ENCODE peak calls at places on chromosomes 16 and 17, in five cellular contexts. T, R, Y, M and K are unnamed samples.

GRCh38 chr17:67582632-67583230 is 135.0 kb upstream of the NOL11 start:
- DNase-seq in T (no peak), R (no peak), Y (no peak), M (peak; percentile 63), K (no peak)

GRCh38 chr16:22816475-22816874 is 2.5 kb downstream of the HS3ST2 start:
- DNase-seq in T (no peak), R (no peak), Y (no peak), M (no peak), K (no peak)

GRCh38 chr16:87438611-87438985 is 46.5 kb downstream of the MAP1LC3B start:
- DNase-seq in T (no peak), R (no peak), Y (no peak), M (no peak), K (no peak)

GRCh38 chr17:22704674-22705073 is 1012.4 kb downstream of the KCNJ18 start:
- DNase-seq in T (no peak), R (no peak), Y (no peak), M (no peak), K (no peak)

GRCh38 chr17:74354123-74354522 is 7.5 kb downstream of the BTBD17 start:
- DNase-seq in T (peak; percentile 83), R (no peak), Y (no peak), M (peak; percentile 57), K (peak; percentile 88)

GRCh38 chr17:57714660-57715059 is 30.4 kb downstream of the CCDC182 start:
- DNase-seq in T (no peak), R (no peak), Y (no peak), M (no peak), K (no peak)

GRCh38 chr17:36507266-36507665 is 20.8 kb downstream of the ZNHIT3 start:
- DNase-seq in T (no peak), R (no peak), Y (no peak), M (no peak), K (no peak)

GRCh38 chr16:81932668-81933067 is 78.6 kb downstream of the SDR42E1 start:
- DNase-seq in T (no peak), R (no peak), Y (no peak), M (no peak), K (no peak)

GRCh38 chr17:77827039-77827438 is 131.5 kb upstream of the TNRC6C start:
- DNase-seq in T (no peak), R (no peak), Y (no peak), M (no peak), K (no peak)

GRCh38 chr17:16820161-16820877 is 130.3 kb downstream of the CCDC144A start:
- DNase-seq in T (no peak), R (peak; percentile 60), Y (no peak), M (no peak), K (no peak)

GRCh38 chr17:75679706-75680201 is 12.6 kb downstream of the SAP30BP start:
- DNase-seq in T (no peak), R (no peak), Y (no peak), M (peak; percentile 74), K (no peak)

GRCh38 chr17:44628234-44629188 is 27.8 kb upstream of the MEIOC start:
- DNase-seq in T (no peak), R (no peak), Y (no peak), M (peak; percentile 53), K (peak; percentile 74)

GRCh38 chr17:1997146-1997586 is 28.0 kb downstream of the RTN4RL1 start:
- DNase-seq in T (no peak), R (no peak), Y (no peak), M (no peak), K (no peak)

GRCh38 chr17:18004901-18005305 is 32.2 kb downstream of the DRC3 start:
- DNase-seq in T (no peak), R (peak; percentile 56), Y (no peak), M (no peak), K (no peak)

GRCh38 chr17:8963665-8964258 is 1.7 kb downstream of the PIK3R5 start:
- DNase-seq in T (peak; percentile 46), R (no peak), Y (no peak), M (no peak), K (no peak)

GRCh38 chr17:8963017-8963416 is 2.5 kb downstream of the PIK3R5 start:
- DNase-seq in T (no peak), R (no peak), Y (no peak), M (no peak), K (no peak)

GRCh38 chr17:8964801-8965393 is 610 bp downstream of the PIK3R5 start:
- DNase-seq in T (peak; percentile 71), R (no peak), Y (no peak), M (peak; percentile 75), K (no peak)

GRCh38 chr17:8966926-8967325 is 1.4 kb upstream of the PIK3R5 start:
- DNase-seq in T (no peak), R (no peak), Y (no peak), M (no peak), K (peak; percentile 38)

DNA sequence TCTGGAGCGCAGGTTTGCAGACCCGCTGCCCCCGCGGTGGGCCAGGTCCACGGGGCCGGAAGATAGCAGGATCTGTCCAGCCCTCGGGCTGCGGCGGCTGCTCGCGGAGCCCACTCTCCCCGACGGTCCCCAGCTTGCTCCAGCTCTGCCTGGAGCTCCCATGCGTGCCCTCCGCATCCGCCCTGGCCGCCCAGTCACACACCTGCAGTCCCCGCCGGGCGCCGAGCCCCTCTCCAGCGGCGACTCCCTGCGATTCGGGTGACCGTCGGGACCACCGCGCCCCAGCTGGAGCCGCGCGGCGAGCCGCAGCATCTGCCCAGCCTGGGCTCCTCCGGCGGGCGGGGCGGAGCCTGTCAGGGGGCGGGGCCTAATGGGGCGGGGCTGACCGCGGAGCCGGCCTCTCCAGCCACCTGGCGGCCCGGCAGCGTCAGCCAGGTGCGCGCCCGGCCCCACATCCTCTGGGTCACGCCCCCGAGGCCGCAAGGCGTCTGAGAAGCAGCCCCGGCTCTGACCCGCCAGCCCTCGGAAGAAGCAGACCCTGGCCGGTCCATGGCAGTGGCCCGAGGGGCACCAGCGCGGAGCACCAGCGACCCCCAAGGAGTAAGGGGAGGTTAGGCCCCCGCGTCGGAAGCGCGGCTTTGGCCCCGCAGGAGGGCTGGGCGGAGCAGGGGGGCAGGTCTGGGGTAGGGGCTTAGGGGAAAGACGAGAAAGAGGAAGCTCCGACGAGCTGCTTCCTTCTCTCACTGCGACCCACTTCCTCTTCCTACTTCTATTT is at the start of gene PIK3R5:
- DNase-seq in T (peak; percentile 81), R (no peak), Y (no peak), M (peak; percentile 92), K (peak; percentile 94)
- TF ChIP-seq CTCF in T (peak; percentile 53), R (no peak), Y (no peak), M (no peak), K (no peak)

GRCh38 chr17:8019665-8020064 is 17.2 kb downstream of the GUCY2D start:
- DNase-seq in T (peak; percentile 48), R (no peak), Y (no peak), M (no peak), K (no peak)
- TF ChIP-seq CTCF in T (no peak), R (no peak), Y (no peak), M (no peak), K (no peak)

GRCh38 chr17:41775394-41776226 is 10.9 kb downstream of the JUP start:
- DNase-seq in T (no peak), R (peak; percentile 60), Y (no peak), M (peak; percentile 59), K (no peak)

GRCh38 chr17:41773731-41774193 is 12.7 kb downstream of the JUP start:
- DNase-seq in T (no peak), R (no peak), Y (no peak), M (no peak), K (no peak)

GRCh38 chr17:41777579-41778188 is 8.8 kb downstream of the JUP start:
- DNase-seq in T (no peak), R (peak; percentile 48), Y (peak; percentile 90), M (peak; percentile 68), K (no peak)

GRCh38 chr17:41779954-41780353 is 6.6 kb downstream of the JUP start:
- DNase-seq in T (no peak), R (no peak), Y (no peak), M (no peak), K (no peak)

DNA sequence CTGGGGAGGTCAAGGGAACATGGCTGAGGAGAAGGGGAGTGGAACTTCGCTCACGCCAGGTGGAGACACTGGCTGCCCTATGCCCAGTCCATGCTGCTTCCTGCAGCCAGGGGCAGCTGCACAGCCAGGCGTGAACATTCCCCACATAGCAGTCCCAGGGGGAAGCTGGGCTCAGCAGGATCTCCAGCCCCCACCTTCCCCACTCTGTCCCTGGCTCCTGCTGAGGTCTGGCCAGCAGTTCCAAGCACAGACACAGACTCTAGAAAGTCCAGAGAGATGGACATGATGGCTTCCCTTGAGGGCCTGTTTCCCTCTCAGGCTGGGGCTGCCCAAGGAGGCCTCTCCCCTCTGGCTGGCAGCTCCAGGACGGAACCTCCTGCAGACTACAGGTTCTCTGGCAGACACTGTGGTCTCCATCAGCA is 9.3 kb downstream of the JUP start:
- DNase-seq in T (no peak), R (peak; percentile 29), Y (no peak), M (no peak), K (no peak)
- TF ChIP-seq CTCF in T (no peak), R (peak; percentile 56), Y (no peak), M (no peak), K (no peak)

GRCh38 chr17:28416703-28417311 is 10.8 kb upstream of the SLC46A1 start:
- DNase-seq in T (peak; percentile 72), R (no peak), Y (peak; percentile 32), M (peak; percentile 85), K (peak; percentile 69)

GRCh38 chr17:28407974-28408306 is 1.9 kb upstream of the SLC46A1 start:
- DNase-seq in T (no peak), R (no peak), Y (no peak), M (no peak), K (no peak)

GRCh38 chr17:28415886-28416285 is 9.9 kb upstream of the SLC46A1 start:
- DNase-seq in T (no peak), R (no peak), Y (no peak), M (no peak), K (no peak)

GRCh38 chr17:28412131-28412530 is 6.1 kb upstream of the SLC46A1 start:
- DNase-seq in T (no peak), R (no peak), Y (no peak), M (no peak), K (no peak)

DNA sequence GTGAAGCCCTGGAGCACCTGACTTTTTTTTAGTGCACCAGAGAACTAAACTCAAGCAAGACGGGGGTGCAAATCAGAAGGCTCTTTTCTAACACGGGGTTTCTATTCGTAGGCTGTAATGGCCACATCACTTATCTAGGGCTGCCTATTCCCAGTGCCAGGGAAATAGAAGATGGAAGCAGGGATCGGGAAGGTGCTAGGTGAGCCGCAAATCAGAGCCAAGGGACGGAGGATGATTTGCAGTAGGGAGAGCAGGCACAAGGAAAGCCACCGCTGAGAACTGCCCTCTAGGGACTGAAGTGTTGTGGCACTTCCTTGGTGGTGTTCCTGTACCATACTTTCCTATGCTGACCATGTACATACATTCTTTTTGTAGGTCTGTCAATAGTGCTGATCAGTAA is 7.8 kb upstream of the SLC46A1 start:
- DNase-seq in T (no peak), R (no peak), Y (no peak), M (no peak), K (no peak)
- TF ChIP-seq CTCF in T (no peak), R (no peak), Y (no peak), M (no peak), K (no peak)